ENCODE peak calls at places on chromosomes 7 and 10, in eight cellular contexts. Y is K562, P is endothelial cell, N is lower lobe of right lung, M is cardiac fibroblast, J is mucosa of gallbladder, H is fibroblast of the conjunctiva, G is GM13976. O is an unnamed sample.

GRCh38 chr10:114413398-114413797 is 9.1 kb upstream of the AFAP1L2 start:
- DNase-seq in P (no peak), H (no peak), N (peak; percentile 77), G (no peak), J (peak; percentile 88), M (peak; percentile 46), Y (no peak), O (no peak)

GRCh38 chr7:27031289-27032172 is 64.3 kb downstream of the HOXA1 start:
- DNase-seq in N (no peak), Y (no peak), J (no peak), G (peak; percentile 60), P (no peak), M (peak; percentile 38), H (no peak), O (no peak)

GRCh38 chr7:4789194-4790077 is 14.0 kb downstream of the AP5Z1 start:
- DNase-seq in M (no peak), J (no peak), P (no peak), H (no peak), N (no peak), Y (no peak), G (no peak), O (no peak)

GRCh38 chr10:60627778-60628773 is 150.2 kb upstream of the CDK1 start:
- DNase-seq in N (no peak), J (peak; percentile 24), G (no peak), H (no peak), Y (no peak), P (no peak), M (no peak), O (no peak)

GRCh38 chr7:158353606-158354570 is 233.7 kb downstream of the PTPRN2 start:
- DNase-seq in M (peak; percentile 10), H (no peak), Y (peak; percentile 62), P (no peak), J (no peak), G (no peak), N (no peak), O (no peak)

GRCh38 chr10:129877773-129878371 is 86.2 kb downstream of the EBF3 start:
- DNase-seq in N (no peak), J (no peak), P (peak; percentile 65), Y (peak; percentile 39), G (peak; percentile 51), H (no peak), M (peak; percentile 23), O (no peak)

GRCh38 chr10:114297136-114297705 is 58.2 kb downstream of the VWA2 start:
- DNase-seq in Y (no peak), N (no peak), J (no peak), G (no peak), P (no peak), M (no peak), H (no peak), O (no peak)

GRCh38 chr7:87152897-87153641 is 816 bp downstream of the DMTF1 start:
- DNase-seq in N (peak; percentile 50), G (peak; percentile 39), Y (peak; percentile 35), J (peak; percentile 26), H (no peak), M (peak; percentile 22), P (peak; percentile 27), O (no peak)

GRCh38 chr7:151087247-151088018 is 1.2 kb downstream of the AGAP3 start:
- DNase-seq in M (peak; percentile 69), N (peak; percentile 76), G (peak; percentile 70), H (no peak), J (peak; percentile 46), Y (peak; percentile 80), P (no peak), O (no peak)

GRCh38 chr7:115749924-115750323 is 280.6 kb downstream of the TFEC start:
- DNase-seq in M (peak; percentile 13), G (no peak), N (peak; percentile 79), P (no peak), Y (no peak), J (no peak), H (no peak), O (no peak)

GRCh38 chr7:98286701-98287485 is 5.4 kb downstream of the BRI3 start:
- DNase-seq in Y (no peak), P (no peak), J (no peak), N (no peak), H (no peak), M (no peak), G (no peak), O (no peak)

GRCh38 chr10:88979153-88979562 is 11.4 kb upstream of the FAS start:
- DNase-seq in N (no peak), Y (peak; percentile 16), M (peak; percentile 92), G (no peak), J (peak; percentile 44), P (no peak), H (no peak), O (no peak)

GRCh38 chr7:43575506-43575905 is 7.4 kb upstream of the STK17A start:
- DNase-seq in M (no peak), G (no peak), H (no peak), J (no peak), P (no peak), N (no peak), Y (no peak), O (no peak)

GRCh38 chr10:48391994-48392393 is 85.5 kb downstream of the MAPK8 start:
- DNase-seq in J (no peak), M (peak; percentile 13), H (no peak), G (no peak), Y (no peak), P (no peak), N (no peak), O (no peak)

GRCh38 chr10:13608246-13608853 is 21.6 kb downstream of the PRPF18 start:
- DNase-seq in H (no peak), N (no peak), P (peak; percentile 74), G (no peak), M (no peak), Y (no peak), J (no peak), O (no peak)

GRCh38 chr10:13225601-13226000 is 8.6 kb downstream of the UCMA start:
- DNase-seq in J (no peak), P (no peak), N (no peak), M (no peak), Y (no peak), H (no peak), G (no peak), O (no peak)

GRCh38 chr7:100483101-100483727 is 513 bp upstream of the NYAP1 start:
- DNase-seq in Y (peak; percentile 93), M (peak; percentile 66), N (peak; percentile 81), G (peak; percentile 91), J (peak; percentile 58), H (no peak), P (peak; percentile 80), O (no peak)

GRCh38 chr10:86411281-86411841 is 44.8 kb upstream of the GRID1 start:
- DNase-seq in P (no peak), Y (no peak), J (peak; percentile 29), N (no peak), H (no peak), G (peak; percentile 47), M (peak; percentile 86), O (no peak)

GRCh38 chr7:159024280-159024951 is 120.3 kb downstream of the VIPR2 start:
- DNase-seq in H (no peak), M (no peak), N (no peak), J (no peak), Y (no peak), P (no peak), G (no peak), O (no peak)

GRCh38 chr7:1571261-1571650 is 1.4 kb upstream of the PSMG3 start:
- DNase-seq in P (no peak), H (peak; percentile 79), G (no peak), Y (no peak), N (peak; percentile 45), M (peak; percentile 83), J (no peak), O (no peak)

GRCh38 chr7:129103561-129104324 is 40.8 kb upstream of the TSPAN33 start:
- DNase-seq in G (no peak), H (no peak), M (no peak), Y (no peak), P (no peak), N (no peak), J (no peak), O (no peak)

GRCh38 chr7:25805027-25805687 is 346.8 kb upstream of the NFE2L3 start:
- DNase-seq in J (no peak), H (peak; percentile 8), Y (no peak), G (no peak), P (no peak), M (peak; percentile 53), N (no peak), O (no peak)

GRCh38 chr7:141654551-141654950 is 47.4 kb downstream of the DENND11 start:
- DNase-seq in G (peak; percentile 65), H (peak; percentile 37), N (no peak), Y (peak; percentile 78), M (peak; percentile 80), P (peak; percentile 79), J (peak; percentile 72), O (peak; percentile 37)

GRCh38 chr7:83524286-83525075 is 124.5 kb downstream of the SEMA3E start:
- DNase-seq in P (no peak), N (no peak), G (no peak), J (no peak), M (no peak), H (no peak), Y (no peak), O (no peak)

GRCh38 chr7:122219253-122219865 is 75.3 kb upstream of the AASS start:
- DNase-seq in M (peak; percentile 39), G (no peak), H (peak; percentile 2), J (no peak), P (no peak), N (no peak), Y (peak; percentile 12), O (no peak)

GRCh38 chr10:61742812-61743211 is 80.1 kb downstream of the CABCOCO1 start:
- DNase-seq in J (no peak), M (no peak), P (no peak), Y (no peak), H (no peak), G (no peak), N (no peak), O (no peak)